ENCODE peak calls at places on chromosomes 16 and 17, in nine cellular contexts. B is WTC11, Q is PC-3, Z is astrocyte of the cerebellum, Y is GM12865, O is GM13977, S is AG04450, C is H9, P is nephron progenitor cell. M is an unnamed sample.

GRCh38 chr16:85995591-85996461 is 96.9 kb downstream of the IRF8 start:
- DNase-seq in B (no peak), Q (no peak), Z (no peak), Y (peak), O (no peak), S (no peak), C (no peak), P (no peak), M (no peak)

GRCh38 chr16:84633622-84634021 is 14.7 kb upstream of the KLHL36 start:
- DNase-seq in B (no peak), Q (no peak), Z (no peak), Y (no peak), O (no peak), S (no peak), C (no peak), P (no peak), M (peak)

GRCh38 chr17:1511756-1512321 is 4.6 kb downstream of the INPP5K start:
- DNase-seq in B (no peak), Q (no peak), Z (no peak), Y (no peak), O (no peak), S (no peak), C (no peak), P (no peak), M (no peak)

GRCh38 chr16:70804153-70804728 is 3.3 kb upstream of the VAC14 start:
- DNase-seq in B (no peak), Q (peak), Z (peak), Y (no peak), O (no peak), S (peak), C (no peak), P (no peak), M (no peak)

GRCh38 chr17:59441459-59442096 is 110.1 kb downstream of the YPEL2 start:
- DNase-seq in B (no peak), Q (no peak), Z (no peak), Y (no peak), O (no peak), S (no peak), C (no peak), P (no peak), M (no peak)

GRCh38 chr16:88736088-88736487 is 29.8 kb downstream of the CTU2 start:
- DNase-seq in B (no peak), Q (no peak), Z (no peak), Y (no peak), O (no peak), S (no peak), C (no peak), P (no peak), M (no peak)

GRCh38 chr16:52572656-52573055 is 25.7 kb upstream of the TOX3 start:
- DNase-seq in B (no peak), Q (no peak), Z (no peak), Y (no peak), O (no peak), S (no peak), C (no peak), P (no peak), M (no peak)

GRCh38 chr17:41692722-41693521 is 4.2 kb downstream of the EIF1 start:
- DNase-seq in B (no peak), Q (no peak), Z (no peak), Y (peak), O (no peak), S (no peak), C (no peak), P (no peak), M (no peak)

GRCh38 chr17:7186241-7186640 is 7.1 kb upstream of the ASGR1 start:
- DNase-seq in B (no peak), Q (no peak), Z (no peak), Y (no peak), O (no peak), S (no peak), C (no peak), P (no peak), M (no peak)

GRCh38 chr16:7456221-7456620 is 123.6 kb downstream of the RBFOX1 start:
- DNase-seq in B (no peak), Q (no peak), Z (no peak), Y (no peak), O (no peak), S (no peak), C (no peak), P (no peak), M (no peak)

GRCh38 chr16:46973457-46974324 is at the start of gene DNAJA2:
- DNase-seq in B (peak), Q (peak), Z (peak), Y (peak), O (peak), S (peak), C (peak), P (peak), M (peak)

DNA sequence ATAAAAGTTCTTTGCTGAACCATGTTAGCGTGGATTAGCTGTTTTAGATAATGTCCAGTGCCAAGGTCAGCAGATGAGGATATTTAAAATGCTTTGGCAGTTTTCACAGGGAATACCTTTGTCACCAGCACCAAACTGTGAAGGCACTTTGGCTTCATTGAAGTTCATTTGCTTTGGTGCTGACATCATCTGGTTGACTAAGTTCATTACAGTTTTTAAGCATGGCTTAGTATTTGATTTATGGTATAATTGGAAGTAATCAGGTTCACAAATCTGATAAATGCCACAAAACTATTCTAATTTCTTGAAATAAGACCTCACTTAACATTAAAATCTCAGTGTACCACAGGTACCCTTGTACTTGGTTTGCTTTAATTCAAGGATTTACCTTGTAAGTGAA is 4.3 kb downstream of the GID4 start:
- DNase-seq in B (no peak), Q (peak), Z (no peak), Y (no peak), O (no peak), S (no peak), C (no peak), P (no peak), M (no peak)
- TF ChIP-seq CTCF in B (no peak), Q (peak), Z (peak), Y (no peak), O (peak), S (peak), C (no peak), P (no peak), M (no peak)

DNA sequence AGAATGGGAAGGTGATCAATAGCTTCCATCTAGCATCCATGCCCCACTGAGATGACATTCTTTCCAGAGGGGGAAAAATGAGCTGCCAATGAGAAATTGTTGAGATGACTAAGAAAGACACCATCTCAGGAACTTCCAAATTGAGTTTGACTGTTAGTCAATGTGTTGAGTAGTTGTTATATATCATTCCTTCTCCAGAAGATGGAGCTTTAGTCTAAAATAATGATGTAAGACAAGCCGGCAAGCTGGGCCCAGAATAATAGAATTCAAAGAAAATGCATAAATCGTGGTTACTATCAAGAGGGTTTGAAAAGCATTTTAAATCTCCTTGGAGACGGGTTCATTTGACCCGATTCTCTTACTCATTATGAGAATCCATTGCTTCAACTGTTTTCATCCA is 71.0 kb upstream of the ATF7IP2 start:
- DNase-seq in B (no peak), Q (peak), Z (peak), Y (peak), O (peak), S (no peak), C (no peak), P (no peak), M (no peak)
- TF ChIP-seq CTCF in B (no peak), Q (peak), Z (peak), Y (no peak), O (peak), S (no peak), C (no peak), P (no peak), M (no peak)

GRCh38 chr17:13029340-13029739 is 11.5 kb upstream of the ELAC2 start:
- DNase-seq in B (no peak), Q (no peak), Z (no peak), Y (no peak), O (no peak), S (no peak), C (no peak), P (no peak), M (no peak)

GRCh38 chr17:13031718-13032350 is 14.0 kb upstream of the ELAC2 start:
- DNase-seq in B (peak), Q (peak), Z (no peak), Y (peak), O (peak), S (peak), C (peak), P (peak), M (peak)

GRCh38 chr17:13025687-13026086 is 7.9 kb upstream of the ELAC2 start:
- DNase-seq in B (no peak), Q (no peak), Z (no peak), Y (no peak), O (no peak), S (no peak), C (no peak), P (no peak), M (no peak)

GRCh38 chr17:13027246-13027645 is 9.4 kb upstream of the ELAC2 start:
- DNase-seq in B (no peak), Q (no peak), Z (no peak), Y (no peak), O (no peak), S (no peak), C (no peak), P (no peak), M (peak)

GRCh38 chr17:13030459-13031305 is 12.9 kb upstream of the ELAC2 start:
- DNase-seq in B (no peak), Q (peak), Z (peak), Y (peak), O (peak), S (peak), C (peak), P (peak), M (peak)
- TF ChIP-seq CTCF in B (peak), Q (peak), Z (peak), Y (peak), O (peak), S (peak), C (peak), P (peak), M (no peak)

GRCh38 chr17:55585629-55586028 is 74.4 kb upstream of the SMIM36 start:
- DNase-seq in B (no peak), Q (peak), Z (no peak), Y (no peak), O (no peak), S (no peak), C (no peak), P (no peak), M (no peak)
- TF ChIP-seq CTCF in B (no peak), Q (peak), Z (no peak), Y (peak), O (peak), S (no peak), C (peak), P (no peak), M (no peak)

GRCh38 chr16:68736561-68736960 is 531 bp upstream of the CDH1 start:
- DNase-seq in B (no peak), Q (no peak), Z (no peak), Y (no peak), O (no peak), S (no peak), C (no peak), P (no peak), M (no peak)

GRCh38 chr16:68739964-68740627 is 3.0 kb downstream of the CDH1 start:
- DNase-seq in B (no peak), Q (no peak), Z (no peak), Y (peak), O (no peak), S (no peak), C (no peak), P (no peak), M (no peak)

GRCh38 chr16:68740628-68741346 is 3.7 kb downstream of the CDH1 start:
- DNase-seq in B (no peak), Q (no peak), Z (no peak), Y (peak), O (no peak), S (no peak), C (no peak), P (no peak), M (no peak)

GRCh38 chr16:68737046-68737729 is at the start of gene CDH1:
- DNase-seq in B (peak), Q (peak), Z (no peak), Y (peak), O (peak), S (no peak), C (peak), P (peak), M (peak)

DNA sequence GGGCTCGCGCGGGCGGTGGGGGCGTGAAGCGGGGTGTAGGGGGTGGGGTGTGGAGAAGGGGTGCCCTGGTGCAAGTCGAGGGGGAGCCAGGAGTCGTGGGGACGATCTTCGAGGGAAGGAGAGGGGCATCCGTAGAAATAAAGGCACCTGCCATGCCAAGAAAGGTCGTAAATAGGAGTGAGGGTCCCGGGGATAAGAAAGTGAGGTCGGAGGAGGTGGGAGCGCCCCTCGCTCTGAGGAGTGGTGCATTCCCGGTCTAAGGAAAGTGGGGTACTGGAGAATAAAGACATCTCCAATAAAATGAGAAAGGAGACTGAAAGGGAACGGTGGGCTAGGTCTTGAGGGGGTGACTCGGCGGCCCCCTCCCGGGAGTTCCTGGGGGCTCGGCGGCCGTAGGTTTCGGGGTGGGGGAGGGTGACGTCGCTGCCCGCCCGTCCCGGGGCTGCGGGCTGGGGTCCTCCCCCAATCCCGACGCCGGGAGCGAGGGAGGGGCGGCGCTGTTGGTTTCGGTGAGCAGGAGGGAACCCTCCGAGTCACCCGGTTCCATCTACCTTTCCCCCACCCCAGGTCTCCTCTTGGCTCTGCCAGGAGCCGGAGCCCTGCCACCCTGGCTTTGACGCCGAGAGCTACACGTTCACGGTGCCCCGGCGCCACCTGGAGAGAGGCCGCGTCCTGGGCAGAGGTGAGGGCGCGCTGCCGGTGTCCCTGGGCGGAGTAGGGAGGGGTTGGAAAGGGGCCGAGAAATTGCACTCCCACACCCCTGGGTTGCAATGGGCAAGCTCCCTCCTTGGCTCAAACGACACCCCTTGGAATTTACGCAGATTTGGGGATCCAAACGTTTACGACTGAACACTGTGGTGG is 868 bp downstream of the CDH1 start:
- DNase-seq in B (peak), Q (peak), Z (no peak), Y (no peak), O (no peak), S (no peak), C (no peak), P (peak), M (no peak)
- TF ChIP-seq CTCF in B (no peak), Q (peak), Z (no peak), Y (no peak), O (no peak), S (no peak), C (no peak), P (no peak), M (no peak)

DNA sequence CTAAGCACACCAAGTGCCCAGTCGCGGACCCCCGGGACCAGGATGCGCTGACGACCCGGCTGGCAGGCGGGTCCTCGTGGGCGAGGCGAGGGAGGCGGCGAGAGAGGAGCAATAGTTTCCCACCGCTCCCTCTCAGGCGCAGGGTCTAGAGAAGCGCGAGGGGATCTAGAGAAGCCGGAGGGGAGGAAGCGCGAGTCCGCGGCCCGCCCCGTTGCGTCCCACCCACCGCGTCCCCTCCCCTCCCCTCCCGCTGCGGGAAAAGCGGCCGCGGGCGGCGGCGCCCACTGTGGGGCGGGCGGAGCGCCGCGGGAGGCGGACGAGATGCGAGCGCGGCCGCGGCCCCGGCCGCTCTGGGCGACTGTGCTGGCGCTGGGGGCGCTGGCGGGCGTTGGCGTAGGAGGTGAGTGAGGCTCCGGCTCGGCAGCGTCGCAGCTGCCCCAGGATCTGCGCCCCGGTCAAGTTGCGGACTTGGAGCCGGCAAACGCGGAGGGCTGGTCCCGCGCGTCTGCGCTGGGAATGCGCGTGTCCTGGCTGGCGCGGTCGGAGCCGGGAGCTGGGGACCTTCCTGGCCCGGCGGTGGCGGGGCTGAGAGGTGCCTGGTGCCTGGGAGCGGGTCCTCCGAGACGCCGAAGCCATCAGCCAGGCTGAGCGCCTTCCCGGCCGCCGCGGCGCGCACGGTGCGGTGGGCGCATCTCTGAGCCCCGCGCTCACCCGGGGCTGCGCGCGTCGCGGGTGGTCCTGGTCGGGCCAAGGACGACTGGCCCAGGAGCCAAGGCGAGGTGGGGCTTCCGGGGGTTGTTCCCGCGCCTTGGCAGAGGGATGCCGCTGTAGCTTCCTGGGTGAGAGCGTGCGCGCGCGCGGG is at the start of gene ITGB3:
- DNase-seq in B (peak), Q (peak), Z (no peak), Y (peak), O (peak), S (no peak), C (peak), P (peak), M (peak)
- TF ChIP-seq CTCF in B (no peak), Q (peak), Z (peak), Y (peak), O (peak), S (peak), C (peak), P (no peak), M (no peak)

GRCh38 chr17:60586288-60586974 is 13.6 kb upstream of the PPM1D start:
- DNase-seq in B (peak), Q (peak), Z (no peak), Y (no peak), O (no peak), S (no peak), C (peak), P (peak), M (no peak)
- TF ChIP-seq CTCF in B (no peak), Q (peak), Z (peak), Y (peak), O (peak), S (peak), C (peak), P (peak), M (no peak)

GRCh38 chr16:30063893-30064745 is 1.4 kb upstream of the ALDOA start:
- DNase-seq in B (peak), Q (peak), Z (no peak), Y (peak), O (peak), S (no peak), C (peak), P (peak), M (peak)
- TF ChIP-seq CTCF in B (no peak), Q (peak), Z (no peak), Y (peak), O (peak), S (peak), C (peak), P (no peak), M (no peak)

GRCh38 chr17:48663134-48663924 is 37.2 kb upstream of the HOXB9 start:
- DNase-seq in B (no peak), Q (peak), Z (no peak), Y (no peak), O (no peak), S (no peak), C (no peak), P (no peak), M (no peak)
- TF ChIP-seq CTCF in B (no peak), Q (peak), Z (peak), Y (no peak), O (no peak), S (no peak), C (peak), P (no peak), M (no peak)

GRCh38 chr17:43365356-43365755 is 33.4 kb upstream of the ARL4D start:
- DNase-seq in B (no peak), Q (no peak), Z (no peak), Y (no peak), O (no peak), S (no peak), C (no peak), P (no peak), M (no peak)
- TF ChIP-seq CTCF in B (no peak), Q (peak), Z (peak), Y (peak), O (no peak), S (peak), C (peak), P (peak), M (no peak)

M was measured in lower leg skin.